ENCODE peak calls at places on chromosomes 1 and 21, in seven cellular contexts. M is IMR-90, Y is mesenchymal stem cell, G is neuronal stem cell, R is mesendoderm, N is trophoblast cell, W is H1. Q is an unnamed sample.

GRCh38 chr1:3857791-3858129 is 484 bp downstream of the DFFB start:
- DNase-seq in N (no peak), G (no peak), Y (peak), M (no peak), W (no peak), R (no peak), Q (no peak)

GRCh38 chr1:153612755-153613331 is at the start of gene S100A16:
- DNase-seq in G (no peak), W (peak), Y (peak), M (peak), R (peak), N (no peak), Q (peak)

GRCh38 chr21:26177187-26177586 is 6.6 kb upstream of the APP start:
- DNase-seq in M (no peak), N (no peak), R (no peak), Y (no peak), W (no peak), G (no peak), Q (no peak)

GRCh38 chr21:37737497-37737896 is 178.8 kb downstream of the KCNJ6 start:
- DNase-seq in M (no peak), N (no peak), W (no peak), G (no peak), Y (peak), R (no peak), Q (no peak)

GRCh38 chr1:47222476-47222875 is 9.5 kb downstream of the TAL1 start:
- DNase-seq in Y (no peak), W (no peak), M (no peak), G (no peak), N (no peak), R (no peak), Q (no peak)

GRCh38 chr1:49435291-49435690 is 588.5 kb downstream of the AGBL4 start:
- DNase-seq in R (no peak), W (no peak), N (no peak), M (no peak), Y (no peak), G (no peak), Q (no peak)

GRCh38 chr1:29119365-29119929 is 4.3 kb downstream of the TMEM200B start:
- DNase-seq in Y (no peak), N (no peak), R (no peak), G (no peak), W (no peak), M (peak), Q (no peak)

GRCh38 chr1:81408404-81408803 is 392.3 kb upstream of the ADGRL2 start:
- DNase-seq in N (no peak), R (no peak), Y (no peak), G (no peak), M (no peak), W (no peak), Q (no peak)

GRCh38 chr21:25639167-25639921 is at the start of gene JAM2:
- DNase-seq in R (peak), M (peak), W (peak), Y (peak), N (peak), G (peak), Q (peak)

GRCh38 chr1:231600461-231600976 is 26.1 kb upstream of the DISC1 start:
- DNase-seq in N (no peak), G (no peak), M (peak), W (no peak), R (no peak), Y (peak), Q (no peak)

GRCh38 chr1:173867141-173867752 is 542 bp downstream of the GAS5 start:
- DNase-seq in M (no peak), R (no peak), N (peak), W (no peak), Y (no peak), G (no peak), Q (peak)

GRCh38 chr1:234620272-234620711 is 10.3 kb upstream of the IRF2BP2 start:
- DNase-seq in R (no peak), G (no peak), M (no peak), N (no peak), W (no peak), Y (no peak), Q (no peak)

GRCh38 chr1:183080406-183080805 is 57.2 kb downstream of the LAMC1 start:
- DNase-seq in Y (peak), G (no peak), R (no peak), N (no peak), W (no peak), M (peak), Q (no peak)

GRCh38 chr1:228338521-228339051 is 68.0 kb downstream of the TRIM11 start:
- DNase-seq in W (peak), Y (no peak), G (no peak), R (no peak), N (peak), M (no peak), Q (peak)

GRCh38 chr1:171217658-171218443 is 30.4 kb upstream of the FMO1 start:
- DNase-seq in G (no peak), Y (no peak), R (no peak), N (peak), W (no peak), M (no peak), Q (no peak)

GRCh38 chr21:8991968-8992621 is 1529.3 kb upstream of the TPTE start:
- DNase-seq in R (no peak), G (no peak), W (no peak), M (no peak), N (peak), Y (no peak), Q (no peak)

GRCh38 chr1:70319750-70320149 is 34.8 kb downstream of the ANKRD13C start:
- DNase-seq in W (no peak), N (no peak), M (peak), R (no peak), Y (peak), G (no peak), Q (no peak)

GRCh38 chr1:248821101-248821500 is 4.6 kb downstream of the SH3BP5L start:
- DNase-seq in G (no peak), R (peak), M (peak), N (peak), Y (no peak), W (no peak), Q (no peak)

GRCh38 chr1:119869962-119870361 is 26.4 kb downstream of the ADAM30 start:
- DNase-seq in Y (no peak), N (no peak), G (no peak), R (peak), M (no peak), W (no peak), Q (no peak)

GRCh38 chr1:52264530-52265115 is 101.4 kb downstream of the CC2D1B start:
- DNase-seq in G (no peak), R (no peak), W (no peak), Y (no peak), M (no peak), N (peak), Q (no peak)

GRCh38 chr1:188652678-188653077 is 1823.9 kb downstream of the PLA2G4A start:
- DNase-seq in W (no peak), R (peak), M (peak), Y (peak), N (peak), G (no peak), Q (no peak)

GRCh38 chr1:180343931-180344406 is 113.9 kb downstream of the LHX4 start:
- DNase-seq in N (no peak), M (peak), R (no peak), W (no peak), G (no peak), Y (peak), Q (no peak)

GRCh38 chr1:161749509-161750407 is at the start of gene DUSP12:
- DNase-seq in N (peak), M (peak), R (peak), G (peak), Y (peak), W (peak), Q (peak)

GRCh38 chr1:18962121-18962721 is 5.7 kb upstream of the IFFO2 start:
- DNase-seq in W (no peak), G (no peak), Y (no peak), N (peak), M (no peak), R (peak), Q (no peak)

GRCh38 chr1:207463021-207463420 is 8.9 kb downstream of the CR2 start:
- DNase-seq in G (no peak), Y (no peak), R (no peak), N (no peak), W (no peak), M (no peak), Q (no peak)

GRCh38 chr1:197463142-197463541 is 195.1 kb downstream of the CRB1 start:
- DNase-seq in M (no peak), W (no peak), Y (no peak), R (no peak), N (no peak), G (no peak), Q (no peak)

GRCh38 chr1:53734650-53735211 is 4.2 kb downstream of the GLIS1 start:
- DNase-seq in R (no peak), Y (peak), W (no peak), N (no peak), M (peak), G (no peak), Q (no peak)

GRCh38 chr1:16719571-16720402 is 20.5 kb upstream of the RNU1-4 start:
- DNase-seq in W (peak), R (no peak), Y (no peak), G (no peak), N (no peak), M (no peak), Q (peak)

GRCh38 chr21:44686000-44686781 is 4.2 kb upstream of the KRTAP12-1 start:
- DNase-seq in R (peak), N (no peak), M (no peak), W (no peak), G (no peak), Y (no peak), Q (peak)

GRCh38 chr1:207084701-207085180 is 3.9 kb upstream of the C4BPB start:
- DNase-seq in M (peak), G (peak), N (peak), W (peak), Y (peak), R (peak), Q (peak)

GRCh38 chr1:204780682-204781081 is 90.0 kb upstream of the NFASC start:
- DNase-seq in R (peak), M (no peak), Y (no peak), N (no peak), G (no peak), W (no peak), Q (no peak)

GRCh38 chr1:180881806-180882509 is 30.7 kb upstream of the KIAA1614 start:
- DNase-seq in G (peak), N (peak), W (no peak), Y (peak), R (peak), M (peak), Q (no peak)

GRCh38 chr1:67749844-67750689 is 65.1 kb downstream of the GADD45A start:
- DNase-seq in N (peak), Y (peak), M (peak), G (no peak), R (peak), W (no peak), Q (no peak)

GRCh38 chr1:163213626-163214025 is 10.9 kb upstream of the RGS5 start:
- DNase-seq in N (peak), W (no peak), R (no peak), G (no peak), M (no peak), Y (peak), Q (no peak)

GRCh38 chr1:195899762-195900352 is 708.4 kb downstream of the KCNT2 start:
- DNase-seq in Y (peak), R (peak), M (peak), G (no peak), N (peak), W (no peak), Q (no peak)

GRCh38 chr1:209076688-209077087 is 506.8 kb upstream of the CAMK1G start:
- DNase-seq in M (no peak), R (peak), W (no peak), G (no peak), N (peak), Y (no peak), Q (no peak)

GRCh38 chr1:16972210-16972916 is 8.1 kb downstream of the MFAP2 start:
- DNase-seq in Y (no peak), W (no peak), G (no peak), N (no peak), R (no peak), M (no peak), Q (no peak)

GRCh38 chr1:8463144-8463927 is 145.4 kb downstream of the SLC45A1 start:
- DNase-seq in G (no peak), M (peak), R (peak), N (no peak), W (no peak), Y (peak), Q (no peak)

GRCh38 chr1:231729541-231729940 is 103.0 kb downstream of the DISC1 start:
- DNase-seq in Y (no peak), M (no peak), R (no peak), W (no peak), G (no peak), N (no peak), Q (no peak)

GRCh38 chr1:107009286-107009685 is 47.2 kb upstream of the PRMT6 start:
- DNase-seq in W (no peak), M (no peak), N (no peak), G (no peak), Y (no peak), R (no peak), Q (no peak)
- H2BK5ac ChIP-seq in W (no peak), M (no peak), N (no peak), G (no peak), Y (no peak), R (no peak), Q (no peak)

DNA sequence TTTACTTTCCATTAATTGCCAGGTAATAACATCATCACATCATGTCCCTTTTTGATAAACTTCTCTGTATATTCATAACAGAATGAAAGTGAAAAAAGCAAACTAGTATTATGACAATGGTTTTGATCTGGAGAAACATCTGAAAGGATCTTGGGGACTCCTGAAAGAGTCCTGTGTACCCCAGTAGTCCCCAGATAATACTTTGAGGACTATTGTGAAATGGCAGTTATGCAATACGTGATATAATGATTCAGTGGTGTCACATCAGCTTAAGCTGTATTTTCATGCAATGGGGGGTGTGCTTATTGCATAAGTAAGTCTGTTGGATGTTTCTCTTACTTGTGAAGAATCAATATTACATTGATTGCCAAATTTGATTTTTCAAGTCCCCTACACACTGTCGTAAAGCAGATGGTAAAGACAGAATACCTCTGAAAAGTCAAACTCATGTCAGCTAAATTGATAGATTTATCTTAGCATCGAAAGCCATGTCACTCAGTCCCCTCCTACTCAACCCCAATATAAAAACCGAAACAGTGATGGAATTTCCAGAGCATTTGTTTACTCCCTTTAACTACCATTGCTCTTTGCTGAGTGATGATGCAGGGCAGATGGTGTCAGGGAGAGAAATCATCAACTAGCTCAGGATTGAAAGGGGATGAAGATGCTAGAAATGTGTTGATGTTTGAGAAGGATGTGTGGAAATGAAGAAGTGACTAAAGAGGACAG is 146.7 kb upstream of the C1orf105 start:
- DNase-seq in M (no peak), N (no peak), R (no peak), Y (no peak), G (no peak), W (no peak), Q (no peak)
- H4K8ac ChIP-seq in M (no peak), N (no peak), R (no peak), Y (no peak), G (no peak), W (no peak), Q (no peak)

GRCh38 chr1:202516434-202516877 is 168.0 kb downstream of the PPP1R12B start:
- DNase-seq in M (peak), W (no peak), G (no peak), R (no peak), N (no peak), Y (no peak), Q (no peak)
- H2BK5ac ChIP-seq in M (no peak), W (no peak), G (no peak), R (no peak), N (no peak), Y (no peak), Q (no peak)

DNA sequence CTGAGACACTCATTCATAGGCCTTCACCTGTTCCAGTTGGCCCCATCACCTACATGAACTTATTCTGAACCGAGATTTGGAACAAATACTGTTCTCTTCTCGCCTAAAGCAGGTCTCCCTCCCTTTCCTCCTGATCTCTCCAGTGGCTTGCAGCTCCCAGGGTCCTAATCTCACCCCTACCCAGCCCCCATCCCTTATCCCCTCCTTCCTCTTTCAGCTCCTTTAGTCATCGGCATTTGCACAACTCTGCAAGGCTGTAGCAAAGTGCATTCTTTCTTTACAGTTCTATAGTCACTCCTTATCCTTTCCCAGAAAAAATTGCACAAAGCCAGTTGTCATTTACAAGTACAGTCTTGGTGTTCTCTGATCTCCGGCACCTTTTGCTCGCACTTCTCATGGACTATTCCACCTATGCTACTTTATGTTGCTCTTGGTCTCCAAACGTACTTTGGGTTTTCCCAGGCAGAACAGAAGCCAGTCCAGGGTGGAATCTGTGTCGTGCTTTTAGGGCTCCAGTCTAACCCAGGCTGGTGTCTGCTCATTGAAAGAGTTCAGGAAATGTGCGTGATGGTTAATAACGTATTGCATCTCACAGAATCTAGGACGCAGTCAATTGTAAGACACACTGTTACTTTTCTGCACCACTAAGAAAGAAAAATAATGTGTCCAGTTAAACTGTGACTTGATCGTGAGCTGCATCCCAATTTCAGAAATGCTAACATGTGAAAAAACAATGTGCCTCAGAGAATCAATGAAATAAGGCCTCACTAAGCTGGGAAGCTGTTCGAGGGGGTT is 955 bp downstream of the ABCA4 start:
- DNase-seq in R (no peak), W (no peak), G (no peak), Y (no peak), N (peak), M (peak), Q (no peak)
- H4K8ac ChIP-seq in R (no peak), W (no peak), G (no peak), Y (no peak), N (peak), M (no peak), Q (no peak)

GRCh38 chr1:21622466-21623315 is 46.5 kb downstream of the RAP1GAP start:
- DNase-seq in M (no peak), R (no peak), Y (no peak), G (peak), W (peak), N (peak), Q (peak)

GRCh38 chr1:21620461-21620860 is 48.7 kb downstream of the RAP1GAP start:
- DNase-seq in N (no peak), M (no peak), G (no peak), Y (no peak), R (no peak), W (no peak), Q (no peak)

GRCh38 chr1:21623411-21623961 is 45.7 kb downstream of the RAP1GAP start:
- DNase-seq in Y (no peak), R (no peak), G (no peak), W (no peak), M (no peak), N (no peak), Q (no peak)

GRCh38 chr1:21621051-21621450 is 48.1 kb downstream of the RAP1GAP start:
- DNase-seq in N (no peak), W (no peak), R (no peak), G (no peak), Y (no peak), M (no peak), Q (no peak)

DNA sequence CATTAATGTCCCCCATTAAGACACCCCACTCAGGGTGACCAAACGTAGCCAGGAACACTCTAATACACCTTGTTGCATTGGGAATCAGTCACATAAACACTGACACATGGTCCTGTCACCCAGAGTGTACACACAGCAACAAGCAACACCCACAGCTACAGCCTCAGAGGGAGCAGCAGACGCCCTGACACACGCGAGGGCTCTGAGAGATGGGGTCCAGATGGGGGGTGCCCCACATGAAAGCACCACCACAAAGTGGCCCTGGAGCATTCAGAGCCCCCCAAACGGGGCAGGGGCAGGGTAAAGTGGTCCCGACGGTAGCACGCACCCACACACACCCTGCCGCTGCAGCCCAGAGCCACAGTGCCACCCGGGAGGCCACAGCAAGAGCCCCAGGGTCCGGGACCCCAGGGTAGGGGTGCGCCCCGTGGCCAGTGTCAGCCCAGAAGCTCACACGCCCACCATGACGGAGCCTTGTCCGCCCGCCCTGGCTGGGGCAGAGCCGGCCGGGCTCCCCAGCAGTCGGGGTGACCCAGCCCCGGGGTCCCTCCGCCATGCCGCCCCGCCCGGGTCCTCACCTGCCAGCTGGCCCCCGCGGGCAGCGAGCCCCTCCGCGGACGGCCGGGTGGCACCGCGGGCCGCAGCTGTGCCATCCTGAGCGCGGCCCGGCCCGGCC is 47.3 kb downstream of the RAP1GAP start:
- DNase-seq in N (no peak), M (no peak), Y (no peak), G (no peak), W (no peak), R (no peak), Q (no peak)
- H2BK5ac ChIP-seq in N (no peak), M (no peak), Y (peak), G (no peak), W (no peak), R (no peak), Q (no peak)

Q was measured in H9.